ENCODE peak calls at places on chromosomes 5 and 9, in four cellular contexts. O is fibroblast of villous mesenchyme, K is pancreas, D is uterus. R is an unnamed sample.

GRCh38 chr9:87277346-87277745 is 220.3 kb upstream of the DAPK1 start:
- DNase-seq in K (no peak), O (peak), D (no peak), R (no peak)

GRCh38 chr5:76582252-76583162 is 40.7 kb downstream of the F2RL2 start:
- DNase-seq in O (no peak), D (no peak), K (no peak), R (no peak)

GRCh38 chr5:115685966-115686691 is 60.3 kb upstream of the TMED7 start:
- DNase-seq in O (peak), D (peak), K (no peak), R (peak)

GRCh38 chr9:100619665-100620064 is 41.8 kb downstream of the CAVIN4 start:
- DNase-seq in O (no peak), D (no peak), K (no peak), R (no peak)

GRCh38 chr9:113042884-113043657 is 13.5 kb downstream of the ZFP37 start:
- DNase-seq in K (no peak), O (peak), D (no peak), R (no peak)

GRCh38 chr9:33246269-33246860 is 6.4 kb downstream of the SPINK4 start:
- DNase-seq in O (no peak), D (no peak), K (no peak), R (no peak)

GRCh38 chr5:179312557-179313235 is 32.6 kb downstream of the ADAMTS2 start:
- DNase-seq in K (no peak), O (peak), D (no peak), R (no peak)

GRCh38 chr5:180331647-180331950 is 21.5 kb downstream of the GFPT2 start:
- DNase-seq in O (peak), K (no peak), D (no peak), R (no peak)

GRCh38 chr9:78620764-78621163 is 323.8 kb downstream of the PSAT1 start:
- DNase-seq in K (no peak), D (no peak), O (peak), R (no peak)

GRCh38 chr9:35757527-35758275 is 3.6 kb upstream of the MSMP start:
- DNase-seq in K (no peak), O (no peak), D (no peak), R (no peak)

GRCh38 chr9:34428325-34428958 is 29.9 kb downstream of the FAM219A start:
- DNase-seq in D (no peak), K (no peak), O (no peak), R (no peak)

GRCh38 chr5:76391014-76391413 is 12.1 kb upstream of the IQGAP2 start:
- DNase-seq in D (no peak), K (no peak), O (no peak), R (no peak)

GRCh38 chr9:37621299-37621934 is 29.0 kb upstream of the TOMM5 start:
- DNase-seq in D (no peak), O (no peak), K (no peak), R (no peak)

GRCh38 chr5:17070646-17071045 is 134.6 kb upstream of the MYO10 start:
- DNase-seq in D (no peak), O (peak), K (no peak), R (no peak)

GRCh38 chr5:129079496-129079895 is 15.1 kb upstream of the ISOC1 start:
- DNase-seq in O (no peak), K (no peak), D (no peak), R (no peak)

GRCh38 chr5:96195053-96195452 is 233.4 kb upstream of the ELL2 start:
- DNase-seq in D (no peak), O (no peak), K (no peak), R (no peak)

GRCh38 chr5:79974896-79975295 is 16.2 kb downstream of the MTX3 start:
- DNase-seq in O (peak), K (no peak), D (no peak), R (no peak)

GRCh38 chr9:137366891-137367381 is 56.0 kb downstream of the EXD3 start:
- DNase-seq in O (no peak), K (no peak), D (peak), R (no peak)

GRCh38 chr9:137365056-137365455 is 57.9 kb downstream of the EXD3 start:
- DNase-seq in K (no peak), O (no peak), D (no peak), R (no peak)

GRCh38 chr5:150303070-150303595 is 428 bp upstream of the ARSI start:
- DNase-seq in O (no peak), K (no peak), D (peak), R (no peak)

GRCh38 chr5:55624841-55625602 is 87.1 kb downstream of the SLC38A9 start:
- DNase-seq in O (no peak), K (no peak), D (no peak), R (no peak)

DNA sequence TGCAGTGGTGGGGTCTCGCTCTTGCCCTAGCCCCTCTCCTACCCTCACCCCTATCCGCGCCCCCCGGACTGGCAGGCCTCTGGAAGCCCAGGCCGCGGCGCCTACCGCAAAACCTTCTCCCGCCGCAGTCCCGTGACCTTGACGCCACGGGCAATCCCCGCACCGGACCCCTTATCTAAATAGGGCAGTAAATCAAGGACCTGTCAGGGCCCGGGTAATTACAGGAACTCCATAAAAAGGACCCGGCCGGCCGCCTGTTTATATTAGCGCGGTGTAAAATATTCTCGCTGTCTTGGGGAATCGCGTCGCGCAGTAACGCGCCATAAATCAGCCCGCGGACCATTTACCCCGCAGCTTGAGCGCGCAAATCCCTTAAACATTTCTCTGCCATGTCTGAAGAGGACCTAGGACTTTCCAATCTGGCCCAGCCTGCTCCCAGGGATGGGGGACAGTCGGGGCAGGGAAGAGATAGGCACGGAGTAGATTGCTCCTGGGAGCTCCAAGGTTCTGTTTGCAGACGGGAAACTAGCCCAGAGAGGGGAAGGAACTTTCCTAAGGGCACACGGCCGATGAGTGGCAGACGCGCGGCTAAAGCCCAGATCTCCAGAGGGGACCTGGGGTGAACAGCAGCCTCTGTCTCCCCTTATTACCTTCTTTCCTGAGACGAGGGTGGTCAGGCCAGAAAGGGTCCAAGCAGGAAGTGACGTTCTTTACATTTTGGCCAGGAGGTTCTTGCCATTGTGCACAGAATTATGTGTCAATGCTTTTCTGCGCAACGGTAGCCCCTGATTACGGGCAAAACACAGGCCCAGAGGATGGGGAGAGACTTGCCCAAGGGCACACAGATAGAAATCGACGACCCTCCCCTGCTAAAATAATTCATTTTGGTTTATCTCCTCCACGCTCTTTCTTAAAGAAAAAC is 4.8 kb upstream of the HAND1 start:
- DNase-seq in D (no peak), K (no peak), O (peak), R (no peak)
- H3K4me3 ChIP-seq in D (no peak), K (no peak), O (no peak), R (no peak)

DNA sequence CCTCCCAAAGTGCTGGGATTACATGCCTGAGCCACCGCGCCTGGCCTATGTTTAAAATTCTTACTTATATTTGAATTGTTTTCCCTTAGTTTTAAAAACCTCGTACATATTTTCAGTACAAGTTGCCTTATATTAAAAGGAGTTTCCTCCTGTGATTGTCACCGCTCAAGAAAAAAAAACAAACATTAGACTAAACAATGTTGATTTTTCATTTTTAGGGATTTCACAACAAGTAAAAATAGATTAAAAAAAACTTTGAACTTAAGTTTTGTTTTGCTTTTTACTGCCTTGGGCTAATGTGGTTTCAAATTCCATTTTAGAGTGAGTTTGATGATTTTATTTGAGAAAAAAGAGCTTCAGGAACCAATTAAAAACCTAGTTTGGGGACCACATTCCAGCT is 1196.6 kb upstream of the CDH18 start:
- DNase-seq in K (no peak), O (no peak), D (no peak), R (no peak)
- TF ChIP-seq CTCF in K (no peak), O (no peak), D (no peak), R (no peak)

GRCh38 chr5:89313804-89314588 is 431.0 kb upstream of the MEF2C start:
- DNase-seq in K (no peak), O (peak), D (no peak), R (no peak)
- H3K4me3 ChIP-seq in K (no peak), O (no peak), D (no peak), R (no peak)

DNA sequence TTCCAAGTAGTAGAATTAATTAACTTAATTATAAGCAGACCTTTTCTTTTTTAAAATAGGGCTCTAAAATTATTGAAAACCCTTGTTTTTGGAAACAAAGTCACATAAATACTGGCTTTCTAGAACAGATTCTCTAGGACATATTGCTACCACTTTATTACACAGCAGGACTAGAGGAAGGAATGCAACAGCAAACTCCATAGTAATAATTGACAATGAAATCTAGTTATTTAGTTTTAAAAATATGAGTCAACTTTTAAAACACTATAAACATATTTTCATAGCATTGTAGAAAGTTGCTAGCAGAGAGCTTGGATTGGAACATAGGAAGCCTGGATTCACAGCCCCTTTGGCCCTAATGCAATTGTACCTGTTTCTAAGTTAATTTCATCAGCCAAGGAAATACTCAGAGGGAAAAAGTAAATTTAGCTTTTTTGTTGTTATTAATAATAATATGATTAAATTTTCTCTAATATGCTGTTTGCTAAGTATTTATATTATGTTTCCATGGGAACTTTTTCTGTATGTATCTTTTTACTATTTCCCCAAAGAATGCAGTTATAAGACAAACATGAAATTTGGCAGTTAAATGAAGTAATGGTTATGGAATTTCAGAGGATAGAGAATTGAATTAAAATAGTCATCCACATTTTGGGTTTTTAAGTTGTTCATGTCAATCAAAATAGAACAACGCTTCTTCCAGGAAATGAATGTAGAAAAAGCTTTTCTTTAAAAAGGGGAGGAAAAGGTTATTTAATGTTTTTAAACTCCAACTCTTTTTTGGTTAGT is 45.6 kb downstream of the VCAN start:
- DNase-seq in D (no peak), O (peak), K (no peak), R (no peak)
- TF ChIP-seq CTCF in D (no peak), O (peak), K (no peak), R (no peak)

GRCh38 chr9:133793471-133793870 is 55.3 kb upstream of the SARDH start:
- DNase-seq in K (no peak), O (no peak), D (no peak), R (no peak)
- H3K4me3 ChIP-seq in K (no peak), O (no peak), D (no peak), R (no peak)

GRCh38 chr5:167030500-167031120 is 1260.8 kb upstream of the WWC1 start:
- DNase-seq in O (no peak), K (no peak), D (no peak), R (no peak)
- TF ChIP-seq CTCF in O (peak), K (no peak), D (no peak), R (peak)

DNA sequence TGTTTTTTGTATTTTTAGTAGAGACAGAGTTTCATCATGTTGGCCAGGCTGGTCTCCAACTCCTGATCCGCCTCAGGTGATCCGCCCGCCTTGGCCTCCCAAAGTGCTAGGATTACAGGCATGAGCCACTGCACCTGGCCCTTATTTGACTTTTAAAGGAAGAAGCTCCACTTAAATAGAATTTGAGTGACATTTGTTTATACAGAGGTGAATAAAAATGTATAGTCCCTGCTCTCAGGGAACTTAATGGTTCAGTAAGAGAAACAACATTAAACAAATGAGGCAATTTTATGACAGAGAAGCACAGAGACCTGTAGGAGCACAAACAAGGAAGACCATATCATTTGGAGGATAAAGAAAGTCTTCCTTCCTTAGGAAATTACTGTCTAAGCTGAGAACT is 65.7 kb downstream of the C9orf152 start:
- DNase-seq in K (no peak), O (no peak), D (no peak), R (no peak)
- H3K4me3 ChIP-seq in K (no peak), O (no peak), D (no peak), R (no peak)

GRCh38 chr5:43231977-43232376 is 40.0 kb downstream of the NIM1K start:
- DNase-seq in O (no peak), K (peak), D (no peak), R (no peak)
- TF ChIP-seq CTCF in O (no peak), K (no peak), D (no peak), R (no peak)

GRCh38 chr5:138610468-138611294 is 35.5 kb upstream of the HSPA9 start:
- DNase-seq in D (peak), K (no peak), O (no peak), R (no peak)
- H3K4me3 ChIP-seq in D (no peak), K (no peak), O (peak), R (peak)

GRCh38 chr5:127602481-127602880 is 46.4 kb upstream of the CTXN3 start:
- DNase-seq in K (no peak), O (no peak), D (no peak), R (no peak)
- TF ChIP-seq CTCF in K (no peak), O (no peak), D (no peak), R (no peak)

R was measured in right atrium auricular region.